ENCODE peak calls at places on chromosomes 4 and X, in eight cellular contexts. One of them, this sample, is unnamed.

GRCh38 chrX:153981771-153982533 is 9.4 kb downstream of the TMEM187 start:
- DNase-seq in transverse colon: peak; percentile 62
- DNase-seq in epithelial cell of esophagus: no peak
- DNase-seq in fibroblast of mammary gland: peak; percentile 40
- DNase-seq in nephron progenitor cell: no peak
- DNase-seq in mucosa of descending colon: peak; percentile 51
- DNase-seq in astrocyte of the spinal cord: peak; percentile 44
- DNase-seq in astrocyte: no peak
- DNase-seq in this sample: no peak

GRCh38 chr4:6972911-6973310 is 63.3 kb downstream of the TBC1D14 start:
- DNase-seq in transverse colon: no peak
- DNase-seq in epithelial cell of esophagus: no peak
- DNase-seq in fibroblast of mammary gland: no peak
- DNase-seq in nephron progenitor cell: no peak
- DNase-seq in mucosa of descending colon: no peak
- DNase-seq in astrocyte of the spinal cord: no peak
- DNase-seq in astrocyte: no peak
- DNase-seq in this sample: no peak

GRCh38 chr4:93776386-93777080 is 52.0 kb upstream of the ATOH1 start:
- DNase-seq in transverse colon: no peak
- DNase-seq in epithelial cell of esophagus: peak; percentile 93
- DNase-seq in fibroblast of mammary gland: peak; percentile 29
- DNase-seq in nephron progenitor cell: no peak
- DNase-seq in mucosa of descending colon: no peak
- DNase-seq in astrocyte of the spinal cord: peak; percentile 58
- DNase-seq in astrocyte: peak; percentile 36
- DNase-seq in this sample: no peak

GRCh38 chrX:138026211-138026610 is 460.3 kb downstream of the ZIC3 start:
- DNase-seq in transverse colon: no peak
- DNase-seq in epithelial cell of esophagus: peak; percentile 1
- DNase-seq in fibroblast of mammary gland: peak; percentile 4
- DNase-seq in nephron progenitor cell: no peak
- DNase-seq in mucosa of descending colon: no peak
- DNase-seq in astrocyte of the spinal cord: peak; percentile 14
- DNase-seq in astrocyte: no peak
- DNase-seq in this sample: no peak

GRCh38 chr4:138828926-138829325 is 186.7 kb upstream of the NOCT start:
- DNase-seq in transverse colon: no peak
- DNase-seq in epithelial cell of esophagus: no peak
- DNase-seq in fibroblast of mammary gland: no peak
- DNase-seq in nephron progenitor cell: no peak
- DNase-seq in mucosa of descending colon: no peak
- DNase-seq in astrocyte of the spinal cord: no peak
- DNase-seq in astrocyte: no peak
- DNase-seq in this sample: no peak

GRCh38 chrX:71148278-71148663 is 3.6 kb downstream of the NLGN3 start:
- DNase-seq in transverse colon: no peak
- DNase-seq in epithelial cell of esophagus: no peak
- DNase-seq in fibroblast of mammary gland: no peak
- DNase-seq in nephron progenitor cell: no peak
- DNase-seq in mucosa of descending colon: no peak
- DNase-seq in astrocyte of the spinal cord: no peak
- DNase-seq in astrocyte: no peak
- DNase-seq in this sample: no peak

GRCh38 chr4:52586069-52586468 is 73.0 kb downstream of the USP46 start:
- DNase-seq in transverse colon: no peak
- DNase-seq in epithelial cell of esophagus: no peak
- DNase-seq in fibroblast of mammary gland: no peak
- DNase-seq in nephron progenitor cell: no peak
- DNase-seq in mucosa of descending colon: no peak
- DNase-seq in astrocyte of the spinal cord: no peak
- DNase-seq in astrocyte: no peak
- DNase-seq in this sample: no peak

GRCh38 chr4:26317766-26318165 is 3.0 kb upstream of the RBPJ start:
- DNase-seq in transverse colon: no peak
- DNase-seq in epithelial cell of esophagus: no peak
- DNase-seq in fibroblast of mammary gland: no peak
- DNase-seq in nephron progenitor cell: no peak
- DNase-seq in mucosa of descending colon: no peak
- DNase-seq in astrocyte of the spinal cord: no peak
- DNase-seq in astrocyte: no peak
- DNase-seq in this sample: no peak

GRCh38 chr4:14023036-14023435 is 395.5 kb upstream of the BOD1L1 start:
- DNase-seq in transverse colon: no peak
- DNase-seq in epithelial cell of esophagus: peak; percentile 4
- DNase-seq in fibroblast of mammary gland: peak; percentile 57
- DNase-seq in nephron progenitor cell: no peak
- DNase-seq in mucosa of descending colon: no peak
- DNase-seq in astrocyte of the spinal cord: no peak
- DNase-seq in astrocyte: peak; percentile 40
- DNase-seq in this sample: no peak

GRCh38 chrX:155334486-155335316 is at the start of gene CLIC2:
- DNase-seq in transverse colon: peak; percentile 17
- DNase-seq in epithelial cell of esophagus: peak; percentile 57
- DNase-seq in fibroblast of mammary gland: peak; percentile 95
- DNase-seq in nephron progenitor cell: no peak
- DNase-seq in mucosa of descending colon: no peak
- DNase-seq in astrocyte of the spinal cord: peak; percentile 81
- DNase-seq in astrocyte: peak; percentile 42
- DNase-seq in this sample: no peak

GRCh38 chrX:21151051-21151450 is 223.2 kb upstream of the CNKSR2 start:
- DNase-seq in transverse colon: no peak
- DNase-seq in epithelial cell of esophagus: no peak
- DNase-seq in fibroblast of mammary gland: no peak
- DNase-seq in nephron progenitor cell: no peak
- DNase-seq in mucosa of descending colon: no peak
- DNase-seq in astrocyte of the spinal cord: no peak
- DNase-seq in astrocyte: no peak
- DNase-seq in this sample: no peak

GRCh38 chr4:129394635-129395034 is 298.7 kb downstream of the C4orf33 start:
- DNase-seq in transverse colon: no peak
- DNase-seq in epithelial cell of esophagus: no peak
- DNase-seq in fibroblast of mammary gland: no peak
- DNase-seq in nephron progenitor cell: no peak
- DNase-seq in mucosa of descending colon: no peak
- DNase-seq in astrocyte of the spinal cord: no peak
- DNase-seq in astrocyte: no peak
- DNase-seq in this sample: no peak

GRCh38 chrX:34849371-34849770 is 93.2 kb upstream of the FAM47B start:
- DNase-seq in transverse colon: no peak
- DNase-seq in epithelial cell of esophagus: peak; percentile 2
- DNase-seq in fibroblast of mammary gland: peak; percentile 55
- DNase-seq in nephron progenitor cell: no peak
- DNase-seq in mucosa of descending colon: no peak
- DNase-seq in astrocyte of the spinal cord: peak; percentile 37
- DNase-seq in astrocyte: peak; percentile 54
- DNase-seq in this sample: no peak

GRCh38 chr4:176271749-176272148 is 2.7 kb upstream of the ASB5 start:
- DNase-seq in transverse colon: no peak
- DNase-seq in epithelial cell of esophagus: peak; percentile 71
- DNase-seq in fibroblast of mammary gland: peak; percentile 64
- DNase-seq in nephron progenitor cell: no peak
- DNase-seq in mucosa of descending colon: no peak
- DNase-seq in astrocyte of the spinal cord: peak; percentile 33
- DNase-seq in astrocyte: peak; percentile 26
- DNase-seq in this sample: no peak

GRCh38 chr4:87399148-87399547 is 8.2 kb upstream of the HSD17B11 start:
- DNase-seq in transverse colon: peak; percentile 41
- DNase-seq in epithelial cell of esophagus: no peak
- DNase-seq in fibroblast of mammary gland: no peak
- DNase-seq in nephron progenitor cell: peak; percentile 38
- DNase-seq in mucosa of descending colon: peak; percentile 62
- DNase-seq in astrocyte of the spinal cord: no peak
- DNase-seq in astrocyte: no peak
- DNase-seq in this sample: no peak

GRCh38 chr4:188023682-188024081 is 28.1 kb downstream of the ZFP42 start:
- DNase-seq in transverse colon: no peak
- DNase-seq in epithelial cell of esophagus: peak; percentile 64
- DNase-seq in fibroblast of mammary gland: no peak
- DNase-seq in nephron progenitor cell: no peak
- DNase-seq in mucosa of descending colon: no peak
- DNase-seq in astrocyte of the spinal cord: no peak
- DNase-seq in astrocyte: peak; percentile 20
- DNase-seq in this sample: no peak

GRCh38 chr4:136713140-136713539 is 819.2 kb downstream of the PCDH18 start:
- DNase-seq in transverse colon: no peak
- DNase-seq in epithelial cell of esophagus: peak; percentile 13
- DNase-seq in fibroblast of mammary gland: peak; percentile 2
- DNase-seq in nephron progenitor cell: no peak
- DNase-seq in mucosa of descending colon: no peak
- DNase-seq in astrocyte of the spinal cord: peak; percentile 40
- DNase-seq in astrocyte: no peak
- DNase-seq in this sample: no peak

GRCh38 chrX:11562570-11562969 is 103.2 kb downstream of the ARHGAP6 start:
- DNase-seq in transverse colon: no peak
- DNase-seq in epithelial cell of esophagus: no peak
- DNase-seq in fibroblast of mammary gland: no peak
- DNase-seq in nephron progenitor cell: no peak
- DNase-seq in mucosa of descending colon: no peak
- DNase-seq in astrocyte of the spinal cord: no peak
- DNase-seq in astrocyte: no peak
- DNase-seq in this sample: no peak

GRCh38 chrX:57573754-57574153 is 18.1 kb upstream of the ZXDB start:
- DNase-seq in transverse colon: no peak
- DNase-seq in epithelial cell of esophagus: peak; percentile 24
- DNase-seq in fibroblast of mammary gland: peak; percentile 21
- DNase-seq in nephron progenitor cell: peak; percentile 4
- DNase-seq in mucosa of descending colon: no peak
- DNase-seq in astrocyte of the spinal cord: no peak
- DNase-seq in astrocyte: no peak
- DNase-seq in this sample: no peak
- TF ChIP-seq CTCF in transverse colon: no peak
- TF ChIP-seq CTCF in epithelial cell of esophagus: peak; percentile 47
- TF ChIP-seq CTCF in fibroblast of mammary gland: peak; percentile 42
- TF ChIP-seq CTCF in nephron progenitor cell: peak; percentile 29
- TF ChIP-seq CTCF in mucosa of descending colon: no peak
- TF ChIP-seq CTCF in astrocyte of the spinal cord: peak; percentile 44
- TF ChIP-seq CTCF in astrocyte: peak; percentile 31
- TF ChIP-seq CTCF in this sample: peak; percentile 55

GRCh38 chrX:55924574-55924973 is 207.0 kb downstream of the RRAGB start:
- DNase-seq in transverse colon: no peak
- DNase-seq in epithelial cell of esophagus: no peak
- DNase-seq in fibroblast of mammary gland: no peak
- DNase-seq in nephron progenitor cell: no peak
- DNase-seq in mucosa of descending colon: no peak
- DNase-seq in astrocyte of the spinal cord: no peak
- DNase-seq in astrocyte: no peak
- DNase-seq in this sample: no peak

DNA sequence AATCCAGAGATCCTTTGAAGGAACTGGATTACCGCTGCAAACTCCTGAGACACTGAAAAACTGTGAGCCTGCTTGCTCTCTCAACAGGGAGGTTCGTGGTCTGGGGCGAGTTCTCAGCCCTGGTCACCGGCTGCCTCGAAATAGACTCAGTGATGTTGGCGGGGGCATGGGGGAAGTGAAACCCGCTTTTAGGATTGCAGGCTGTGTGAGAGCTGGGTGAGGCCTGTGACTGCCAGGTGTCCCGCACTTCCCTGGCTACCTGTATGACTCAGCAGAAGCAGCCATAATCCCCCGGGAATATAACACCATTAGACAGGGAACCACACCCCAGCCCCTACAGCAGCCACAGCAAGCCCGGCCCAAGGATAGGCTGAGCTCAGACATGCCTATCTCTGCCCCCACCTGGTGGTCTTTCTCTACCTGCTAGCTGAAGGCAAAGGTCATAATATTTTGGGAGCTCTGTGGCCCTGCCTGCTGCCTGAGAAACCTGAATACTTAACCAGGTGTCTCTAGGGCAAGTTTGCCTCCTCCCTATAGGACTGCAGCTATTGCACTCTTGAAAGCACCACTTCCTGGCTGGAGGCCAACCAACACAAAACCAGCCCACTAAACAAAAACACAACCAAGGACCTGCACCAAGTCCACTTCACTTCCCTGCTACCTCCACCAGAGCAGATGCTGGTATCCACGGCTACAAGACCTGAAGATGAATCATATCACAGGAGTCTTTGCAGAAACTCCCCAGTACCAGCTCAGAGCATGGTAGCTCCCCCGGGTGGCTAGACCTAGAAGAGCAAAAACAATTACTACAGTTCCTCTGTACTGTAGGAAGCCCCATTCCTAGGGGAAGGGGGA is 202.0 kb downstream of the RRAGB start:
- DNase-seq in transverse colon: peak; percentile 54
- DNase-seq in epithelial cell of esophagus: no peak
- DNase-seq in fibroblast of mammary gland: no peak
- DNase-seq in nephron progenitor cell: no peak
- DNase-seq in mucosa of descending colon: peak; percentile 22
- DNase-seq in astrocyte of the spinal cord: no peak
- DNase-seq in astrocyte: no peak
- DNase-seq in this sample: no peak
- TF ChIP-seq CTCF in transverse colon: no peak
- TF ChIP-seq CTCF in epithelial cell of esophagus: no peak
- TF ChIP-seq CTCF in fibroblast of mammary gland: no peak
- TF ChIP-seq CTCF in nephron progenitor cell: no peak
- TF ChIP-seq CTCF in mucosa of descending colon: no peak
- TF ChIP-seq CTCF in astrocyte of the spinal cord: no peak
- TF ChIP-seq CTCF in astrocyte: no peak
- TF ChIP-seq CTCF in this sample: no peak

GRCh38 chrX:2391869-2392606 is 108.7 kb downstream of the DHRSX start:
- DNase-seq in transverse colon: no peak
- DNase-seq in epithelial cell of esophagus: peak; percentile 96
- DNase-seq in fibroblast of mammary gland: peak; percentile 80
- DNase-seq in nephron progenitor cell: no peak
- DNase-seq in mucosa of descending colon: no peak
- DNase-seq in astrocyte of the spinal cord: peak; percentile 89
- DNase-seq in astrocyte: peak; percentile 94
- DNase-seq in this sample: no peak
- TF ChIP-seq CTCF in transverse colon: no peak
- TF ChIP-seq CTCF in epithelial cell of esophagus: peak; percentile 56
- TF ChIP-seq CTCF in fibroblast of mammary gland: no peak
- TF ChIP-seq CTCF in nephron progenitor cell: no peak
- TF ChIP-seq CTCF in mucosa of descending colon: no peak
- TF ChIP-seq CTCF in astrocyte of the spinal cord: no peak
- TF ChIP-seq CTCF in astrocyte: peak; percentile 22
- TF ChIP-seq CTCF in this sample: peak; percentile 22

DNA sequence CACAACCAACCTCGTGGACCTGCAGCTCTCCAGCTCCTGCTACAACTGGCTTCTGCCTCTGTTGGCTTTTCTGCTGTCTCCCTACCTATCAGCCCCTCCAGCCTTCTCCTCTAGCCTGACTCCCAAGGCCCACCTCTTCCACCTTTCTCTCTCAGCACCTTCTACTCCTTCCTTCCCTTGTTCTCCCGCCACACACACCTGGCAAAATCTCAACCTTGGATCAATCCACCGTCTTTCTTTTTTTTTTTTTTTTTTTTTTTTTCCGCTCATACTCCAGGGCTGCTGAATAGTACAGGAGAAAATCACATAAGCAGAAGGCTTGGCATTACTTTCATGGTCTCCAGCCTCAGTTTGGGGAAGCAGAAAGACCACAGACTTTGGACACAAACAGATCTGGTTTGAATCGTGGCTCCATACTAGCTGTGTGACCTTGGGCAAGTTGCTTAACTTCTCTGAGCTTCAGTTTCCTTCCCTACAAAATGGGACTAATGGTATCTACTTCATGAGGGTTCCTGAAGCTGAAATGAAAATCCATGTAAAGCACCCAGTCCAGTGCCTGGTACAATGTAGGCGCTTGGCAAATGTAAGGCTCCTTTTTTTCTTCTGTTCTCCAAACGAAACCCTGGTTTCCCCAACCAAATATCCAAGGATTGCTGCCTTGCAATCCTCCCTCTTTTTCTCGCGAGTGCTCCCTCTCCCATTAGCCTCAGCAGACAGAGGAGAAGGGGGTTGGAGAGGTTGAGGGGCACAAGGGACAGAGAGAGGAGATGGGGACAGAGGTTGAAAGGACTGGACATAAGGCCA is 1.7 kb downstream of the FGD1 start:
- DNase-seq in transverse colon: no peak
- DNase-seq in epithelial cell of esophagus: no peak
- DNase-seq in fibroblast of mammary gland: no peak
- DNase-seq in nephron progenitor cell: no peak
- DNase-seq in mucosa of descending colon: no peak
- DNase-seq in astrocyte of the spinal cord: peak; percentile 25
- DNase-seq in astrocyte: no peak
- DNase-seq in this sample: no peak
- TF ChIP-seq CTCF in transverse colon: no peak
- TF ChIP-seq CTCF in epithelial cell of esophagus: no peak
- TF ChIP-seq CTCF in fibroblast of mammary gland: no peak
- TF ChIP-seq CTCF in nephron progenitor cell: no peak
- TF ChIP-seq CTCF in mucosa of descending colon: no peak
- TF ChIP-seq CTCF in astrocyte of the spinal cord: no peak
- TF ChIP-seq CTCF in astrocyte: no peak
- TF ChIP-seq CTCF in this sample: no peak